ENCODE peak calls at places on chromosomes 7 and 10, in four cellular contexts. One of them, this sample, is unnamed.

GRCh38 chr7:149664176-149664575 is 109.2 kb downstream of the ZNF467 start:
- DNase-seq in aorta: no peak
- DNase-seq in foreskin keratinocyte: no peak
- DNase-seq in mesenchymal stem cell: no peak
- DNase-seq in this sample: no peak

GRCh38 chr10:60414877-60415585 is 25.4 kb upstream of the ANK3 start:
- DNase-seq in aorta: no peak
- DNase-seq in foreskin keratinocyte: peak; percentile 92
- DNase-seq in mesenchymal stem cell: peak; percentile 90
- DNase-seq in this sample: no peak

GRCh38 chr10:21260060-21260792 is 265.3 kb downstream of the SKIDA1 start:
- DNase-seq in aorta: no peak
- DNase-seq in foreskin keratinocyte: no peak
- DNase-seq in mesenchymal stem cell: no peak
- DNase-seq in this sample: no peak

GRCh38 chr7:45130910-45131309 is 19.4 kb upstream of the TBRG4 start:
- DNase-seq in aorta: peak; percentile 41
- DNase-seq in foreskin keratinocyte: no peak
- DNase-seq in mesenchymal stem cell: no peak
- DNase-seq in this sample: no peak

GRCh38 chr7:108135446-108136190 is 5.5 kb upstream of the LAMB4 start:
- DNase-seq in aorta: no peak
- DNase-seq in foreskin keratinocyte: no peak
- DNase-seq in mesenchymal stem cell: no peak
- DNase-seq in this sample: no peak

GRCh38 chr10:92747600-92747999 is 57.8 kb downstream of the HHEX start:
- DNase-seq in aorta: no peak
- DNase-seq in foreskin keratinocyte: no peak
- DNase-seq in mesenchymal stem cell: no peak
- DNase-seq in this sample: no peak

GRCh38 chr7:4633012-4633411 is 49.1 kb upstream of the FOXK1 start:
- DNase-seq in aorta: no peak
- DNase-seq in foreskin keratinocyte: peak; percentile 49
- DNase-seq in mesenchymal stem cell: no peak
- DNase-seq in this sample: peak; percentile 63

GRCh38 chr7:71414490-71414889 is 282.5 kb downstream of the GALNT17 start:
- DNase-seq in aorta: no peak
- DNase-seq in foreskin keratinocyte: no peak
- DNase-seq in mesenchymal stem cell: no peak
- DNase-seq in this sample: no peak

GRCh38 chr7:130275826-130276291 is 9.2 kb downstream of the CPA2 start:
- DNase-seq in aorta: no peak
- DNase-seq in foreskin keratinocyte: peak; percentile 93
- DNase-seq in mesenchymal stem cell: peak; percentile 42
- DNase-seq in this sample: no peak

GRCh38 chr10:126225672-126226007 is 162.6 kb downstream of the ADAM12 start:
- DNase-seq in aorta: no peak
- DNase-seq in foreskin keratinocyte: no peak
- DNase-seq in mesenchymal stem cell: peak; percentile 48
- DNase-seq in this sample: no peak

GRCh38 chr10:54559498-54559897 is 241.5 kb downstream of the PCDH15 start:
- DNase-seq in aorta: no peak
- DNase-seq in foreskin keratinocyte: peak; percentile 78
- DNase-seq in mesenchymal stem cell: peak; percentile 64
- DNase-seq in this sample: no peak

DNA sequence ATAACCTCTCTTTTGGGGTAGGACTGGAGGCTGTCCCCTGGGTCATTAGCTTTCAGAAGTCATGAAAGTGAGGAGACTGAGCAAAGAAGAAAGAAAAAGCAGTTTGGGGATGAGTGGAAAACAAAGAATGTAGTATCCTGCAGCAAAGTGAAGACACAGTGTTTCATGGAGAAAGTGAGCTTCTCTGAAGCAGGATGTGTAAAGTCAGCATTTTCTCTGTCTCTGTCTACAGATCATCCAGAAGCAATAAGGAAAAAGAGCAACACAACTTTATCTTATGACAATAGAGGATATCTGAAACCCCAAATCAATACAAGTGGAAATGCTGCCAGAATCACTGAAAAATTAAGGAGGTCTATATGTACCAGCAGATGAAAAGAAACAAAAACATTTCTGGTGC is 28.4 kb upstream of the ZNF248 start:
- DNase-seq in aorta: no peak
- DNase-seq in foreskin keratinocyte: no peak
- DNase-seq in mesenchymal stem cell: no peak
- DNase-seq in this sample: no peak
- H3K4me1 ChIP-seq in aorta: no peaks in the 10 kb centered on the region
- H3K4me1 ChIP-seq in foreskin keratinocyte: no peaks in the 10 kb centered on the region
- H3K4me1 ChIP-seq in mesenchymal stem cell: no peaks in the 10 kb centered on the region
- H3K4me1 ChIP-seq in this sample: no peaks in the 10 kb centered on the region

GRCh38 chr10:91188889-91189288 is 31.6 kb upstream of the PCGF5 start:
- DNase-seq in aorta: no peak
- DNase-seq in foreskin keratinocyte: peak; percentile 50
- DNase-seq in mesenchymal stem cell: no peak
- DNase-seq in this sample: no peak

GRCh38 chr10:91190388-91190870 is 30.0 kb upstream of the PCGF5 start:
- DNase-seq in aorta: no peak
- DNase-seq in foreskin keratinocyte: peak; percentile 8
- DNase-seq in mesenchymal stem cell: peak; percentile 26
- DNase-seq in this sample: no peak

GRCh38 chr10:91191581-91191919 is 28.9 kb upstream of the PCGF5 start:
- DNase-seq in aorta: no peak
- DNase-seq in foreskin keratinocyte: no peak
- DNase-seq in mesenchymal stem cell: no peak
- DNase-seq in this sample: no peak

GRCh38 chr10:91194497-91195179 is 25.8 kb upstream of the PCGF5 start:
- DNase-seq in aorta: no peak
- DNase-seq in foreskin keratinocyte: no peak
- DNase-seq in mesenchymal stem cell: peak; percentile 42
- DNase-seq in this sample: no peak

GRCh38 chr10:91190876-91191580 is 29.4 kb upstream of the PCGF5 start:
- DNase-seq in aorta: no peak
- DNase-seq in foreskin keratinocyte: no peak
- DNase-seq in mesenchymal stem cell: peak; percentile 56
- DNase-seq in this sample: no peak
- H3K4me1 ChIP-seq in aorta: peaks cover 17% of the 10 kb centered on the region
- H3K4me1 ChIP-seq in foreskin keratinocyte: no peaks in the 10 kb centered on the region
- H3K4me1 ChIP-seq in mesenchymal stem cell: no peaks in the 10 kb centered on the region
- H3K4me1 ChIP-seq in this sample: no peaks in the 10 kb centered on the region

DNA sequence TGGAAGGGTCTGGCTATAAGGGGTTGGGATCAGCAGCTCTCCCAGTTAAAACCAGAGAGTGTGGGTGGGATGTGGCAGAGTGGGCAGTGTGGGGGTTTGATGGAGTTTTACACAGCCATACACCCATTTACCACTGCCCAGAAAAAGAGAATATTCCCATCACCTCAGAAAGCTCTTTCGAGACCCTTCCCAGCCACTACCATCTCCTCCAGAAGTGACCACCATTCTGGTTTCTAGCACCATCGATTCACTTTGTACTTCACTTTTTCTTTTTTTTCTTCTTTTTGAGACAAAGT is 15.5 kb downstream of the BAG3 start:
- DNase-seq in aorta: no peak
- DNase-seq in foreskin keratinocyte: no peak
- DNase-seq in mesenchymal stem cell: no peak
- DNase-seq in this sample: no peak
- H3K4me1 ChIP-seq in aorta: peaks cover 4% of the 10 kb centered on the region
- H3K4me1 ChIP-seq in foreskin keratinocyte: peaks cover 38% of the 10 kb centered on the region
- H3K4me1 ChIP-seq in mesenchymal stem cell: peaks cover 57% of the 10 kb centered on the region
- H3K4me1 ChIP-seq in this sample: peaks cover 92% of the 10 kb centered on the region

GRCh38 chr10:114544045-114544659 is 113.9 kb downstream of the ABLIM1 start:
- DNase-seq in aorta: no peak
- DNase-seq in foreskin keratinocyte: peak; percentile 87
- DNase-seq in mesenchymal stem cell: no peak
- DNase-seq in this sample: no peak
- H3K4me1 ChIP-seq in aorta: no peaks in the 10 kb centered on the region
- H3K4me1 ChIP-seq in foreskin keratinocyte: peaks cover 10% of the 10 kb centered on the region
- H3K4me1 ChIP-seq in mesenchymal stem cell: peaks cover 5% of the 10 kb centered on the region
- H3K4me1 ChIP-seq in this sample: no peaks in the 10 kb centered on the region

GRCh38 chr7:143380646-143381426 is at the start of gene ZYX:
- DNase-seq in aorta: peak; percentile 98
- DNase-seq in foreskin keratinocyte: peak; percentile 86
- DNase-seq in mesenchymal stem cell: peak; percentile 96
- DNase-seq in this sample: peak; percentile 66

GRCh38 chr7:143382126-143382790 is 1.1 kb downstream of the ZYX start:
- DNase-seq in aorta: peak; percentile 76
- DNase-seq in foreskin keratinocyte: no peak
- DNase-seq in mesenchymal stem cell: no peak
- DNase-seq in this sample: no peak

GRCh38 chr7:143379607-143380263 is 1.4 kb upstream of the ZYX start:
- DNase-seq in aorta: no peak
- DNase-seq in foreskin keratinocyte: no peak
- DNase-seq in mesenchymal stem cell: no peak
- DNase-seq in this sample: no peak

GRCh38 chr7:143381427-143382125 is 431 bp downstream of the ZYX start:
- DNase-seq in aorta: peak; percentile 95
- DNase-seq in foreskin keratinocyte: no peak
- DNase-seq in mesenchymal stem cell: peak; percentile 73
- DNase-seq in this sample: no peak

DNA sequence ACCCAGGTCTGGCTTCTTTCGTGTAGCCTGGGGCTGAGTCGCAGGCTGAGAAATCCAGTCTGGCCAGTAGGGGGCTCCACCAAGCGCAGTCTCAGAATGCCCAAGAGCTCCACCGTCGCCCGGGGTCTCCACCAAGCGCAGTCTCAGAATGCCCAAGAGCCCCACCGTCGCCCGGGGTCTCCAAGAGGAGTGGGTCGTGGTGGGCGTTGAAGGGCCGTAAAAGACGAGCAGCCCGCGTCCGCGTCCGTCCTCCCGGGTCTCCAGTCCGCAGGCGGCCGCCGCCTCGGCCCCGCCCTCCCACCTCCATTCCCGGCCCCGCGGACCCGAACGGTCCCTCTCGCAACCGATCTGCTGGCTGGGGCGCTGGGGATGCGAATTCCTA is 890 bp upstream of the ZYX start:
- DNase-seq in aorta: peak; percentile 96
- DNase-seq in foreskin keratinocyte: peak; percentile 78
- DNase-seq in mesenchymal stem cell: peak; percentile 88
- DNase-seq in this sample: peak; percentile 75
- H3K4me1 ChIP-seq in aorta: no peaks in the 10 kb centered on the region
- H3K4me1 ChIP-seq in foreskin keratinocyte: peaks cover 31% of the 10 kb centered on the region
- H3K4me1 ChIP-seq in mesenchymal stem cell: peaks cover 31% of the 10 kb centered on the region
- H3K4me1 ChIP-seq in this sample: peaks cover 12% of the 10 kb centered on the region

GRCh38 chr10:44973323-44974081 is 5.1 kb downstream of the DEPP1 start:
- DNase-seq in aorta: peak; percentile 53
- DNase-seq in foreskin keratinocyte: no peak
- DNase-seq in mesenchymal stem cell: no peak
- DNase-seq in this sample: no peak

GRCh38 chr10:44971419-44971818 is 7.2 kb downstream of the DEPP1 start:
- DNase-seq in aorta: peak; percentile 59
- DNase-seq in foreskin keratinocyte: no peak
- DNase-seq in mesenchymal stem cell: no peak
- DNase-seq in this sample: no peak

GRCh38 chr10:44974082-44974627 is 4.5 kb downstream of the DEPP1 start:
- DNase-seq in aorta: peak; percentile 66
- DNase-seq in foreskin keratinocyte: no peak
- DNase-seq in mesenchymal stem cell: no peak
- DNase-seq in this sample: no peak

GRCh38 chr10:44971935-44972792 is 6.4 kb downstream of the DEPP1 start:
- DNase-seq in aorta: no peak
- DNase-seq in foreskin keratinocyte: no peak
- DNase-seq in mesenchymal stem cell: no peak
- DNase-seq in this sample: no peak

GRCh38 chr10:44972874-44973306 is 5.7 kb downstream of the DEPP1 start:
- DNase-seq in aorta: no peak
- DNase-seq in foreskin keratinocyte: no peak
- DNase-seq in mesenchymal stem cell: no peak
- DNase-seq in this sample: no peak
- H3K4me1 ChIP-seq in aorta: no peaks in the 10 kb centered on the region
- H3K4me1 ChIP-seq in foreskin keratinocyte: no peaks in the 10 kb centered on the region
- H3K4me1 ChIP-seq in mesenchymal stem cell: peaks cover 43% of the 10 kb centered on the region
- H3K4me1 ChIP-seq in this sample: peaks cover 42% of the 10 kb centered on the region

DNA sequence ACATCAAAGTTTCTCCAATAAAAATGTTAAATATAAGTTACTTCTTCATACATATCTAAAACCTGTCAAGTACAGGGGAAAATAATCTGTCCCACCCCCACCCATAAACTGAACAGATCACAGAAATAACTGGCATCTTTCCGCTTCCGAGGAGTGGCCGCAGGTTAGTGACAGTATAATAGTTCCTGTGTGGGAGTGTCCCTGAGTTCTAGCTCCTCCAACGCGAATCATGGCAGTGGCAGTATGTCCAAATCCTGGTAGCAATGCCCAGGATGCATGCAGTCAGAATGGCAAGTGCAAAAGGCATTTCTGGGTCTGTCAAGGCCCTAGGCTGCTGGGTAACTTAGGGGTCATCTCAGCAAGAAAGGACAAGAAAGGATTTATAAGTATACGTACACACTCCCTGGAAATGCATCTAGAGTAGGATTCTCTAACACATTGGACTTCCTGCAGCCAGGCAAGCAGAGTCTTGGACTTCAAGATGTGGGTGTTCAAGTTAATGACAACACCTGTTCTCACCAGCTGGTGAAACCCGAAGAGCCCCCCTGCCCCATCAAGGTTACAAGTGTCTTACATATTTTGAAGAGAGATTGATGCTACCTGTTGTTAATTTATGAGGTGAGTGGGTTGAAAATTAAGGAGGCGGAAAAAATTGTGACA is 94.4 kb upstream of the COL1A2 start:
- DNase-seq in aorta: no peak
- DNase-seq in foreskin keratinocyte: no peak
- DNase-seq in mesenchymal stem cell: peak; percentile 13
- DNase-seq in this sample: no peak
- H3K4me1 ChIP-seq in aorta: peaks cover 19% of the 10 kb centered on the region
- H3K4me1 ChIP-seq in foreskin keratinocyte: peaks cover 17% of the 10 kb centered on the region
- H3K4me1 ChIP-seq in mesenchymal stem cell: peaks cover 11% of the 10 kb centered on the region
- H3K4me1 ChIP-seq in this sample: peaks cover 7% of the 10 kb centered on the region

DNA sequence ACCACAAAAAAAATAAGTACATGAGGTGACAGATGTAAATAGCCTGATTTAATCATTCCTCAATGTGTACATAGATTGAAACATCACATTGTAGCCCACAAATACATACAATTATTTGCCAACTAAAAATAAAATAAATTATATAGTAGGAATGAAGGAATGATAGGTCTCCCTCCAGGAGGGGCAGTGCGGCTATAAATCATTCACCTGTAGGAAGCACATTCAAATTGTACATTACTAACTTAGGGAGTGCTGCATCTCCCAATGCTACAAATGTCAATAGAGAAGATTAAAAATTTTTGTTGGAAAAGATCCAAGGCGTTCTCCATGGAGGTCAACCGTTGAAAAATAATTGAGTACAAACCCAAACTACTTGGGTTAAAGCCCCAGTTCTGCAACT is 4.2 kb downstream of the KBTBD2 start:
- DNase-seq in aorta: no peak
- DNase-seq in foreskin keratinocyte: no peak
- DNase-seq in mesenchymal stem cell: no peak
- DNase-seq in this sample: no peak
- H3K4me1 ChIP-seq in aorta: no peaks in the 10 kb centered on the region
- H3K4me1 ChIP-seq in foreskin keratinocyte: peaks cover 6% of the 10 kb centered on the region
- H3K4me1 ChIP-seq in mesenchymal stem cell: peaks cover 6% of the 10 kb centered on the region
- H3K4me1 ChIP-seq in this sample: peaks cover 47% of the 10 kb centered on the region

This sample was measured in Panc1.